ENCODE peak calls at places on chromosomes 7 and 10, in five cellular contexts. L is mesenchymal stem cell, Y is neuronal stem cell, X is IMR-90, B is GM23248. M is an unnamed sample. For H3K4me1 and H3K36me3, the result is how much of the 10 kb centered on the place peaks cover.

GRCh38 chr7:73721237-73721848 is 1.9 kb upstream of the STX1A start:
- DNase-seq in B (peak), X (no peak), Y (no peak), L (no peak), M (peak)

GRCh38 chr7:91193141-91193540 is 71.1 kb upstream of the FZD1 start:
- DNase-seq in B (peak), L (no peak), Y (no peak), X (peak), M (no peak)

GRCh38 chr7:31096198-31096881 is 44.2 kb downstream of the ADCYAP1R1 start:
- DNase-seq in L (no peak), X (no peak), B (no peak), Y (no peak), M (no peak)

GRCh38 chr10:28986117-28986792 is 302.6 kb upstream of the LYZL1 start:
- DNase-seq in Y (no peak), B (peak), X (peak), L (peak), M (no peak)

GRCh38 chr7:5478568-5479045 is 55.0 kb upstream of the TNRC18 start:
- DNase-seq in X (no peak), Y (no peak), L (no peak), B (no peak), M (no peak)

GRCh38 chr10:21720090-21720489 is 186.1 kb downstream of the MLLT10 start:
- DNase-seq in Y (no peak), L (no peak), B (no peak), X (peak), M (no peak)

GRCh38 chr7:11675163-11675562 is 156.8 kb downstream of the THSD7A start:
- DNase-seq in L (no peak), Y (no peak), B (no peak), X (no peak), M (peak)

GRCh38 chr10:11822809-11823121 is 391 bp upstream of the PROSER2 start:
- DNase-seq in X (no peak), Y (no peak), B (no peak), L (no peak), M (no peak)

GRCh38 chr10:131219584-131219886 is 92.0 kb downstream of the TCERG1L start:
- DNase-seq in B (no peak), Y (no peak), L (no peak), X (no peak), M (no peak)

GRCh38 chr10:70891636-70892035 is 3.3 kb upstream of the PCBD1 start:
- DNase-seq in X (no peak), L (no peak), B (peak), Y (no peak), M (no peak)

GRCh38 chr10:81905161-81905560 is 30.2 kb downstream of the NRG3 start:
- DNase-seq in X (no peak), Y (no peak), B (no peak), L (no peak), M (no peak)

GRCh38 chr7:100583132-100584045 is 2.5 kb downstream of the LRCH4 start:
- DNase-seq in X (peak), Y (no peak), L (peak), B (no peak), M (peak)

GRCh38 chr7:42932861-42933591 is 850 bp downstream of the MRPL32 start:
- DNase-seq in X (peak), L (peak), Y (peak), B (peak), M (peak)

GRCh38 chr10:88754272-88754671 is 5.5 kb upstream of the LIPN start:
- DNase-seq in B (peak), L (peak), Y (no peak), X (peak), M (no peak)

GRCh38 chr7:45978731-45979211 is 57.7 kb upstream of the IGFBP3 start:
- DNase-seq in Y (no peak), X (peak), L (no peak), B (peak), M (no peak)

GRCh38 chr7:100127866-100128601 is 1.3 kb downstream of the MBLAC1 start:
- DNase-seq in L (peak), X (no peak), Y (no peak), B (peak), M (no peak)

DNA sequence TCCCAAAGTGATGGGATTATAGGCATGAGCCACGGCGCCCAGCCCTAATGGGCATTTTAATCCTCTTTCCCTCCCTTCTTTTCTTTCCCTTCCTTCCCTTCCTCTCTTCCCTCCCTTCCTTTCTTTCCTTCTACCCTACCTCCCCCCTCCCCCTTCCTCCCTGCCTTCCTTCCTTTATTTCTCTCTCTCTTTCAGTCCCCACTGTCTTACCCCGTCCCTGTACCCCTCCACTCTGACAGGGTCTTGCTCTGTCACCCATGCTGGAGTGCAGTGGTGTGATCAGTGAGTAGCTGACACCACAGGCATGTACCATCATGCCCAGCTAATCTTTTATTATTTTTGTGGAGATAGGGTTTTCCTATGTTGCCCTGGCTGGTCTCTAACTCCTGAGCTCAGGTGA is 24.2 kb downstream of the LCOR start:
- DNase-seq in Y (no peak), X (no peak), L (no peak), B (no peak), M (no peak)
- H3K4me1 ChIP-seq in Y (under half), X (under half), L (under half), B (under half), M (under half)

GRCh38 chr7:38660427-38661099 is 29.4 kb upstream of the AMPH start:
- DNase-seq in Y (peak), L (peak), X (peak), B (peak), M (peak)

GRCh38 chr7:38656976-38657375 is 25.8 kb upstream of the AMPH start:
- DNase-seq in B (peak), Y (no peak), L (no peak), X (no peak), M (no peak)

GRCh38 chr7:38658916-38659315 is 27.7 kb upstream of the AMPH start:
- DNase-seq in X (peak), B (peak), L (no peak), Y (no peak), M (no peak)

GRCh38 chr7:38655833-38656774 is 24.9 kb upstream of the AMPH start:
- DNase-seq in L (no peak), Y (no peak), B (no peak), X (no peak), M (no peak)

DNA sequence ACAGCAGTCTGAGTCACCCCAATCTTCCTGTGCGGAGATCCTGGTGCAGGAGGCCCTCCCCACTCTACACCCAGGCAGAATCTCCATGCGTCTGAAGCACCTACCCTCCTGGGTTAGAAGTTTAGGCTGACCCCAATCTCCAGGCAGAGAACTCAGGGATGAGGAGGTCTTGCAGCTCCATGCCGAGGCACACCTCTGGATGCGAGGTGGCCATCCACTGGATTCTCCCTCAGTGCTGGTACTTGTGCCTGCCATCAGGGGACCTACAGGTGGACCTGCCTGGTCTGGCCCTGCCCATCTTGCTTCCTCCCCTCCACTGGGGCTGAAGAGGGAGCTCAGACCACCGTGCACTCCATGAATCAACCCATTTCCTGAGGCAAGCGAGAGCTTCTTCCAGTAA is 28.8 kb upstream of the AMPH start:
- DNase-seq in L (no peak), B (no peak), X (no peak), Y (no peak), M (no peak)
- H3K36me3 ChIP-seq in L (under half), B (under half), X (under half), Y (under half), M (under half)

GRCh38 chr10:62058476-62058875 is 157.0 kb downstream of the ARID5B start:
- DNase-seq in X (no peak), B (peak), L (peak), Y (no peak), M (no peak)

GRCh38 chr10:62057359-62057758 is 155.9 kb downstream of the ARID5B start:
- DNase-seq in X (no peak), B (peak), L (peak), Y (no peak), M (no peak)

GRCh38 chr10:62057872-62058271 is 156.4 kb downstream of the ARID5B start:
- DNase-seq in Y (no peak), L (no peak), B (no peak), X (no peak), M (no peak)

GRCh38 chr10:62056219-62056618 is 154.7 kb downstream of the ARID5B start:
- DNase-seq in X (no peak), L (peak), Y (no peak), B (no peak), M (no peak)

DNA sequence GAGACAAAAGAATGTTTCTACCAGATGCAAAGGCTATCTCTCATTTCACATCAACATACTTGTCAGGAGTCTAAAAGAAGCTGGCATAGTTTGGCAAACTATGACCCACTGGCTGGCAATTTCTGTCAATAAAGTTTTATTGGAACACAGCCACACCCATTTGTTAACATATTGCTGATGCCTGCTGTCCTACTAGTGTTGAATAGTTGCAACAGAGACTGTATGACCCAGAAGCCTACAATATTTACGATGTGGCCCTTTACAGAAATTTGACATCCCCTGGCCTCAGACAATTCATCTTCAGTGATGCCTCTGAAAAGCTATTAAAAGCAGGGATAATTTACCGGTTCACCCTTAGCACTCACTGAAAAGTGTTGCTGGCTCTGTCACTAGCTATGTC is 155.2 kb downstream of the ARID5B start:
- DNase-seq in X (no peak), L (peak), Y (no peak), B (no peak), M (no peak)
- H3K4me3 ChIP-seq in X (peak), L (no peak), Y (no peak), B (peak), M (no peak)

GRCh38 chr10:102674566-102674965 is 30.3 kb downstream of the TRIM8 start:
- DNase-seq in L (peak), Y (peak), B (no peak), X (no peak), M (no peak)

GRCh38 chr10:102675887-102676616 is 31.8 kb downstream of the TRIM8 start:
- DNase-seq in X (peak), B (peak), L (peak), Y (peak), M (no peak)

GRCh38 chr10:102673961-102674511 is 29.8 kb downstream of the TRIM8 start:
- DNase-seq in L (peak), B (peak), X (peak), Y (peak), M (no peak)

GRCh38 chr10:102676916-102677315 is 32.6 kb downstream of the TRIM8 start:
- DNase-seq in B (no peak), Y (no peak), X (no peak), L (no peak), M (no peak)

GRCh38 chr10:102675151-102675886 is 31.0 kb downstream of the TRIM8 start:
- DNase-seq in L (peak), X (no peak), Y (no peak), B (no peak), M (no peak)
- H3K4me1 ChIP-seq in L (half or more), X (under half), Y (half or more), B (under half), M (under half)

M was measured in mucosa of descending colon.